ENCODE peak calls at places on chromosome 18, in seven cellular contexts. One of them, this sample, is unnamed.

GRCh38 chr18:68848242-68848641 is 50.4 kb downstream of the CCDC102B start:
- DNase-seq in stomach: no peak
- DNase-seq in psoas muscle: no peak
- DNase-seq in esophagus squamous epithelium: no peak
- DNase-seq in cardiac muscle cell: no peak
- DNase-seq in HepG2: no peak
- DNase-seq in right lobe of liver: no peak
- DNase-seq in this sample: no peak

GRCh38 chr18:39260565-39260964 is 1695.0 kb upstream of the CELF4 start:
- DNase-seq in stomach: no peak
- DNase-seq in psoas muscle: no peak
- DNase-seq in esophagus squamous epithelium: no peak
- DNase-seq in right lobe of liver: no peak
- DNase-seq in cardiac muscle cell: no peak
- DNase-seq in HepG2: no peak
- DNase-seq in this sample: no peak

GRCh38 chr18:59357928-59358327 is 1.1 kb downstream of the LMAN1 start:
- DNase-seq in esophagus squamous epithelium: no peak
- DNase-seq in cardiac muscle cell: peak
- DNase-seq in stomach: no peak
- DNase-seq in psoas muscle: no peak
- DNase-seq in right lobe of liver: no peak
- DNase-seq in HepG2: peak
- DNase-seq in this sample: no peak

GRCh38 chr18:12376034-12376717 is 851 bp downstream of the AFG3L2 start:
- DNase-seq in cardiac muscle cell: peak
- DNase-seq in right lobe of liver: peak
- DNase-seq in stomach: peak
- DNase-seq in psoas muscle: no peak
- DNase-seq in esophagus squamous epithelium: no peak
- DNase-seq in HepG2: peak
- DNase-seq in this sample: no peak

GRCh38 chr18:44709297-44710117 is 28.8 kb downstream of the SETBP1 start:
- DNase-seq in psoas muscle: no peak
- DNase-seq in stomach: no peak
- DNase-seq in right lobe of liver: no peak
- DNase-seq in HepG2: no peak
- DNase-seq in cardiac muscle cell: no peak
- DNase-seq in esophagus squamous epithelium: no peak
- DNase-seq in this sample: no peak

GRCh38 chr18:13613591-13614317 is 112.6 kb downstream of the FAM210A start:
- DNase-seq in cardiac muscle cell: no peak
- DNase-seq in esophagus squamous epithelium: no peak
- DNase-seq in right lobe of liver: no peak
- DNase-seq in HepG2: no peak
- DNase-seq in stomach: no peak
- DNase-seq in psoas muscle: no peak
- DNase-seq in this sample: no peak

GRCh38 chr18:7789853-7790552 is 222.9 kb downstream of the PTPRM start:
- DNase-seq in psoas muscle: no peak
- DNase-seq in stomach: peak
- DNase-seq in cardiac muscle cell: peak
- DNase-seq in esophagus squamous epithelium: no peak
- DNase-seq in right lobe of liver: no peak
- DNase-seq in HepG2: peak
- DNase-seq in this sample: no peak

GRCh38 chr18:79458131-79458838 is 62.6 kb downstream of the NFATC1 start:
- DNase-seq in right lobe of liver: no peak
- DNase-seq in stomach: peak
- DNase-seq in esophagus squamous epithelium: no peak
- DNase-seq in HepG2: peak
- DNase-seq in cardiac muscle cell: peak
- DNase-seq in psoas muscle: peak
- DNase-seq in this sample: peak

GRCh38 chr18:48319796-48320638 is 89.2 kb downstream of the ZBTB7C start:
- DNase-seq in esophagus squamous epithelium: no peak
- DNase-seq in stomach: no peak
- DNase-seq in HepG2: no peak
- DNase-seq in right lobe of liver: peak
- DNase-seq in cardiac muscle cell: peak
- DNase-seq in psoas muscle: no peak
- DNase-seq in this sample: no peak

GRCh38 chr18:79396431-79397287 is 929 bp downstream of the NFATC1 start:
- DNase-seq in psoas muscle: peak
- DNase-seq in right lobe of liver: peak
- DNase-seq in esophagus squamous epithelium: no peak
- DNase-seq in stomach: no peak
- DNase-seq in cardiac muscle cell: peak
- DNase-seq in HepG2: no peak
- DNase-seq in this sample: peak

GRCh38 chr18:11146238-11146946 is 3.0 kb downstream of the PIEZO2 start:
- DNase-seq in right lobe of liver: peak
- DNase-seq in psoas muscle: peak
- DNase-seq in esophagus squamous epithelium: no peak
- DNase-seq in cardiac muscle cell: no peak
- DNase-seq in HepG2: no peak
- DNase-seq in stomach: no peak
- DNase-seq in this sample: no peak

GRCh38 chr18:46732801-46733200 is 24.1 kb downstream of the ST8SIA5 start:
- DNase-seq in HepG2: no peak
- DNase-seq in stomach: no peak
- DNase-seq in esophagus squamous epithelium: no peak
- DNase-seq in psoas muscle: no peak
- DNase-seq in right lobe of liver: no peak
- DNase-seq in cardiac muscle cell: no peak
- DNase-seq in this sample: no peak

GRCh38 chr18:21632393-21632792 is 20.3 kb downstream of the SNRPD1 start:
- DNase-seq in psoas muscle: no peak
- DNase-seq in stomach: no peak
- DNase-seq in esophagus squamous epithelium: no peak
- DNase-seq in cardiac muscle cell: peak
- DNase-seq in HepG2: no peak
- DNase-seq in right lobe of liver: no peak
- DNase-seq in this sample: no peak

GRCh38 chr18:43238429-43238828 is 38.9 kb downstream of the SYT4 start:
- DNase-seq in esophagus squamous epithelium: no peak
- DNase-seq in cardiac muscle cell: no peak
- DNase-seq in HepG2: no peak
- DNase-seq in right lobe of liver: peak
- DNase-seq in psoas muscle: no peak
- DNase-seq in stomach: no peak
- DNase-seq in this sample: no peak

GRCh38 chr18:22167091-22167470 is 2.3 kb upstream of the GATA6 start:
- DNase-seq in psoas muscle: no peak
- DNase-seq in HepG2: no peak
- DNase-seq in stomach: no peak
- DNase-seq in cardiac muscle cell: peak
- DNase-seq in right lobe of liver: peak
- DNase-seq in esophagus squamous epithelium: no peak
- DNase-seq in this sample: peak

GRCh38 chr18:3683483-3683882 is 233.5 kb downstream of the TGIF1 start:
- DNase-seq in psoas muscle: no peak
- DNase-seq in cardiac muscle cell: no peak
- DNase-seq in right lobe of liver: no peak
- DNase-seq in HepG2: no peak
- DNase-seq in stomach: no peak
- DNase-seq in esophagus squamous epithelium: no peak
- DNase-seq in this sample: no peak

GRCh38 chr18:46705521-46705920 is 48.5 kb upstream of the LOXHD1 start:
- DNase-seq in psoas muscle: no peak
- DNase-seq in HepG2: no peak
- DNase-seq in right lobe of liver: no peak
- DNase-seq in stomach: no peak
- DNase-seq in esophagus squamous epithelium: no peak
- DNase-seq in cardiac muscle cell: no peak
- DNase-seq in this sample: no peak

GRCh38 chr18:45365835-45366234 is 249.4 kb upstream of the SLC14A2 start:
- DNase-seq in cardiac muscle cell: no peak
- DNase-seq in stomach: no peak
- DNase-seq in esophagus squamous epithelium: no peak
- DNase-seq in right lobe of liver: no peak
- DNase-seq in psoas muscle: no peak
- DNase-seq in HepG2: no peak
- DNase-seq in this sample: no peak

GRCh38 chr18:35030234-35030989 is 10.8 kb upstream of the MAPRE2 start:
- DNase-seq in psoas muscle: no peak
- DNase-seq in cardiac muscle cell: no peak
- DNase-seq in esophagus squamous epithelium: no peak
- DNase-seq in stomach: no peak
- DNase-seq in HepG2: no peak
- DNase-seq in right lobe of liver: no peak
- DNase-seq in this sample: no peak

GRCh38 chr18:36440614-36441013 is 143.1 kb downstream of the FHOD3 start:
- DNase-seq in right lobe of liver: no peak
- DNase-seq in esophagus squamous epithelium: no peak
- DNase-seq in stomach: no peak
- DNase-seq in HepG2: no peak
- DNase-seq in psoas muscle: no peak
- DNase-seq in cardiac muscle cell: no peak
- DNase-seq in this sample: no peak

GRCh38 chr18:44968336-44968735 is 287.6 kb downstream of the SETBP1 start:
- DNase-seq in HepG2: no peak
- DNase-seq in cardiac muscle cell: no peak
- DNase-seq in right lobe of liver: no peak
- DNase-seq in psoas muscle: no peak
- DNase-seq in stomach: no peak
- DNase-seq in esophagus squamous epithelium: no peak
- DNase-seq in this sample: no peak

GRCh38 chr18:48851563-48851962 is 99.2 kb downstream of the SMAD7 start:
- DNase-seq in esophagus squamous epithelium: no peak
- DNase-seq in HepG2: no peak
- DNase-seq in cardiac muscle cell: peak
- DNase-seq in psoas muscle: no peak
- DNase-seq in stomach: no peak
- DNase-seq in right lobe of liver: no peak
- DNase-seq in this sample: no peak

GRCh38 chr18:35072616-35073015 is 31.4 kb downstream of the MAPRE2 start:
- DNase-seq in cardiac muscle cell: no peak
- DNase-seq in psoas muscle: no peak
- DNase-seq in esophagus squamous epithelium: no peak
- DNase-seq in right lobe of liver: no peak
- DNase-seq in stomach: no peak
- DNase-seq in HepG2: no peak
- DNase-seq in this sample: no peak

GRCh38 chr18:63158012-63158631 is 161.4 kb downstream of the BCL2 start:
- DNase-seq in stomach: no peak
- DNase-seq in psoas muscle: no peak
- DNase-seq in right lobe of liver: no peak
- DNase-seq in esophagus squamous epithelium: no peak
- DNase-seq in cardiac muscle cell: no peak
- DNase-seq in HepG2: no peak
- DNase-seq in this sample: no peak
- H3K27ac ChIP-seq in stomach: no peak
- H3K27ac ChIP-seq in psoas muscle: peak
- H3K27ac ChIP-seq in right lobe of liver: no peak
- H3K27ac ChIP-seq in esophagus squamous epithelium: peak
- H3K27ac ChIP-seq in cardiac muscle cell: no peak
- H3K27ac ChIP-seq in HepG2: no peak
- H3K27ac ChIP-seq in this sample: peak

GRCh38 chr18:75730249-75730648 is 302.7 kb upstream of the SMIM21 start:
- DNase-seq in HepG2: no peak
- DNase-seq in psoas muscle: no peak
- DNase-seq in stomach: no peak
- DNase-seq in cardiac muscle cell: no peak
- DNase-seq in esophagus squamous epithelium: no peak
- DNase-seq in right lobe of liver: no peak
- DNase-seq in this sample: no peak

GRCh38 chr18:75728621-75729020 is 301.1 kb upstream of the SMIM21 start:
- DNase-seq in HepG2: no peak
- DNase-seq in psoas muscle: no peak
- DNase-seq in cardiac muscle cell: no peak
- DNase-seq in right lobe of liver: no peak
- DNase-seq in esophagus squamous epithelium: no peak
- DNase-seq in stomach: no peak
- DNase-seq in this sample: no peak

DNA sequence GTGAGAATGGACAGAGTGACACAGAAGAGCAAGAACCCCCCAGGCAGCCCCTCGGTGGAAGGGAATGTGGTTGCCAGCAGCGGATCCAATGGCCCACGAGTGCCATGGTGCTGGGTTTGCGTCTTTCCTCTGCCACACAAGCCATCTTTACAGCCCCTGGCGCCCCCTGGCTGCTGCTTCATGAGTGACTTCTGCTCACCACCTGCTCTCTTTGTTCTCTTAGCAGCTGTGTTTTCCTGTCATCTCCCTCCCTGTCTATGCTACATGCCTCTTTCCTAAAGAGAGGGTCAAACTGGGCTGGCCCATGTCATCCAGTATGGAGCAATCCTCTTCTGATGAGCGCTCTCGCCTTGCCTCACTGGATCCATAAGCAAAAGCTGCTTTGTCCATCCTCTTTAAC is 300.0 kb upstream of the SMIM21 start:
- DNase-seq in right lobe of liver: no peak
- DNase-seq in esophagus squamous epithelium: no peak
- DNase-seq in HepG2: peak
- DNase-seq in psoas muscle: no peak
- DNase-seq in stomach: no peak
- DNase-seq in cardiac muscle cell: peak
- DNase-seq in this sample: no peak
- TF ChIP-seq CTCF in right lobe of liver: peak
- TF ChIP-seq CTCF in esophagus squamous epithelium: no peak
- TF ChIP-seq CTCF in HepG2: peak
- TF ChIP-seq CTCF in psoas muscle: peak
- TF ChIP-seq CTCF in stomach: no peak
- TF ChIP-seq CTCF in cardiac muscle cell: peak
- TF ChIP-seq CTCF in this sample: no peak

DNA sequence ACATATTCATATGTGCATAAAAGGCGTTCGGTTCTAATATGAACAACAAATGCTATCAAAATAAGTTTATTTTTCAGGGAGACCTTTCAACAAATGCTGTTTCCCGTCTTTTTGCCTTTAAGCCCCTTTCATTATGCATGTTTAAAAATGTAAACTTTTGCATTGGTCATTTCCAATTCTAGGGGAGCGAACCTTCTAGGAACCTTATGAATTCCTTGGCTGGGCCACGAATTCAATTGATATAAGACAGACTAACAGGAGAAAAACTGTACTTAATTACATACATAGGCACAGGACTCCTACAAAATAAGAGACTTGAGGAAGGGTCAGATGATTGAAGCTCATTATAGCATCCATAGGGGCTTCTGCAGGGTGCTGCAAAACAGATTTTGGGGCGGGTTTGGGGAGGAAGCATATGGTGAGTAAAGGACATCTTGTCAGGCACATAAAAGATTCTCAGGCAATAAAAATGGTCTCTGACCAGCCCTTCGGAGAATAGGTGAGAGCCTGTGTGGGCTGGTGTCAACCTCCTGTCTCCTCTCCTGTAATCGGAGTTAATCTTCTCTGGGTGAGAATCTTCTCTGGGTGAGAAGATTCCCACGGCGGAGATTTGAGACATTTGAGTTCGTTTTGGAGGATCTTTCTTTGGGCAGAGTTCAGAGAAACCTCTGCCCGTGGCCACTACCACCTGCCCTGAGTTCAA is 1.7 kb downstream of the TNFRSF11A start:
- DNase-seq in right lobe of liver: no peak
- DNase-seq in HepG2: no peak
- DNase-seq in stomach: no peak
- DNase-seq in cardiac muscle cell: no peak
- DNase-seq in psoas muscle: no peak
- DNase-seq in esophagus squamous epithelium: no peak
- DNase-seq in this sample: no peak
- H3K27ac ChIP-seq in right lobe of liver: no peak
- H3K27ac ChIP-seq in HepG2: no peak
- H3K27ac ChIP-seq in stomach: no peak
- H3K27ac ChIP-seq in cardiac muscle cell: no peak
- H3K27ac ChIP-seq in psoas muscle: no peak
- H3K27ac ChIP-seq in esophagus squamous epithelium: no peak
- H3K27ac ChIP-seq in this sample: no peak

GRCh38 chr18:76380791-76381405 is 114.1 kb downstream of the ZNF516 start:
- DNase-seq in HepG2: no peak
- DNase-seq in stomach: no peak
- DNase-seq in psoas muscle: no peak
- DNase-seq in esophagus squamous epithelium: no peak
- DNase-seq in cardiac muscle cell: no peak
- DNase-seq in right lobe of liver: no peak
- DNase-seq in this sample: peak
- TF ChIP-seq CTCF in HepG2: peak
- TF ChIP-seq CTCF in stomach: no peak
- TF ChIP-seq CTCF in psoas muscle: no peak
- TF ChIP-seq CTCF in esophagus squamous epithelium: no peak
- TF ChIP-seq CTCF in cardiac muscle cell: peak
- TF ChIP-seq CTCF in right lobe of liver: no peak
- TF ChIP-seq CTCF in this sample: peak